ENCODE peak calls at places on chromosome 6, in six cellular contexts. U, K, H, F, E and B are unnamed samples.

GRCh38 chr6:149484733-149485700 is at the start of gene ZC3H12D:
- DNase-seq in H (peak; percentile 25), F (peak; percentile 68), U (peak; percentile 18), E (peak; percentile 80), K (peak; percentile 74), B (no peak)

GRCh38 chr6:83221886-83222479 is 28.8 kb downstream of the RWDD2A start:
- DNase-seq in U (peak; percentile 65), F (no peak), E (no peak), K (no peak), H (peak; percentile 20), B (no peak)

GRCh38 chr6:108896111-108896661 is 48.0 kb downstream of the ARMC2 start:
- DNase-seq in U (no peak), E (no peak), H (peak; percentile 94), F (no peak), K (no peak), B (no peak)

GRCh38 chr6:105431226-105431625 is 28.3 kb upstream of the PREP start:
- DNase-seq in H (no peak), K (no peak), F (no peak), U (peak; percentile 56), E (no peak), B (no peak)

GRCh38 chr6:166580076-166581050 is 6.1 kb downstream of the RAMACL start:
- DNase-seq in F (no peak), K (no peak), H (peak; percentile 39), U (no peak), E (no peak), B (no peak)

GRCh38 chr6:108714012-108714773 is 134.0 kb upstream of the ARMC2 start:
- DNase-seq in H (peak; percentile 57), F (peak; percentile 79), U (no peak), E (no peak), K (peak; percentile 55), B (no peak)

GRCh38 chr6:80769101-80769500 is 662.6 kb downstream of the BCKDHB start:
- DNase-seq in K (no peak), F (no peak), H (peak; percentile 60), E (no peak), U (no peak), B (no peak)

GRCh38 chr6:116542426-116542825 is 3.1 kb downstream of the TRAPPC3L start:
- DNase-seq in U (no peak), F (no peak), K (no peak), E (no peak), H (no peak), B (no peak)

GRCh38 chr6:70221025-70221714 is 81.7 kb downstream of the COL9A1 start:
- DNase-seq in E (no peak), K (no peak), F (no peak), U (peak; percentile 72), H (peak; percentile 3), B (no peak)

GRCh38 chr6:74253261-74253660 is 557.3 kb downstream of the CD109 start:
- DNase-seq in H (no peak), K (no peak), U (no peak), E (no peak), F (no peak), B (no peak)

GRCh38 chr6:137989696-137990095 is 117.5 kb downstream of the PERP start:
- DNase-seq in E (no peak), F (no peak), U (no peak), K (no peak), H (peak; percentile 22), B (no peak)

GRCh38 chr6:94052754-94053153 is 633.4 kb upstream of the EPHA7 start:
- DNase-seq in E (no peak), U (peak; percentile 43), F (no peak), H (no peak), K (no peak), B (no peak)

GRCh38 chr6:37170273-37171140 is 555 bp downstream of the PIM1 start:
- DNase-seq in U (peak; percentile 83), H (no peak), E (peak; percentile 57), K (peak; percentile 68), F (peak; percentile 88), B (peak; percentile 93)

GRCh38 chr6:106790146-106790770 is 160.9 kb downstream of the QRSL1 start:
- DNase-seq in K (no peak), U (no peak), E (no peak), F (no peak), H (no peak), B (no peak)

GRCh38 chr6:88246654-88247053 is 80.5 kb upstream of the CNR1 start:
- DNase-seq in U (no peak), F (no peak), H (no peak), E (no peak), K (no peak), B (no peak)

GRCh38 chr6:10778230-10778629 is 30.6 kb downstream of the TMEM14B start:
- DNase-seq in H (no peak), U (no peak), K (no peak), F (no peak), E (no peak), B (no peak)

GRCh38 chr6:97621111-97621510 is 338.1 kb upstream of the MMS22L start:
- DNase-seq in F (no peak), E (no peak), U (no peak), K (no peak), H (no peak), B (no peak)

GRCh38 chr6:149210376-149210775 is 107.1 kb upstream of the TAB2 start:
- DNase-seq in H (peak; percentile 72), F (no peak), K (no peak), E (no peak), U (no peak), B (no peak)

GRCh38 chr6:138654715-138655634 is 118.6 kb upstream of the CCDC28A start:
- DNase-seq in E (no peak), F (no peak), U (no peak), H (peak; percentile 57), K (no peak), B (no peak)

GRCh38 chr6:44269168-44269920 is 906 bp upstream of the TMEM151B start:
- DNase-seq in U (no peak), H (no peak), F (no peak), K (no peak), E (no peak), B (no peak)

GRCh38 chr6:84752118-84752850 is 12.1 kb downstream of the TBX18 start:
- DNase-seq in F (no peak), H (no peak), U (no peak), K (no peak), E (no peak), B (no peak)

GRCh38 chr6:90151827-90152449 is 144.7 kb downstream of the BACH2 start:
- DNase-seq in E (no peak), H (no peak), U (no peak), K (no peak), F (no peak), B (no peak)

GRCh38 chr6:28402197-28402596 is 2.6 kb upstream of the ZSCAN12 start:
- DNase-seq in H (no peak), E (no peak), K (no peak), F (no peak), U (no peak), B (no peak)

GRCh38 chr6:109687271-109687721 is 3.7 kb downstream of the AK9 start:
- DNase-seq in U (no peak), H (peak; percentile 94), K (no peak), F (no peak), E (no peak), B (no peak)

GRCh38 chr6:137767931-137768690 is 98.9 kb upstream of the TNFAIP3 start:
- DNase-seq in H (peak; percentile 44), U (no peak), F (no peak), E (no peak), K (no peak), B (no peak)

GRCh38 chr6:105810105-105810921 is 275.8 kb upstream of the PRDM1 start:
- DNase-seq in K (peak; percentile 57), E (no peak), H (peak; percentile 81), U (no peak), F (peak; percentile 74), B (no peak)

GRCh38 chr6:129481706-129482105 is 228.3 kb downstream of the ARHGAP18 start:
- DNase-seq in E (no peak), U (peak; percentile 22), H (no peak), K (no peak), F (no peak), B (no peak)

GRCh38 chr6:71621918-71622519 is 264.3 kb upstream of the RIMS1 start:
- DNase-seq in E (no peak), U (peak; percentile 19), F (no peak), K (no peak), H (no peak), B (no peak)

GRCh38 chr6:170295519-170296422 is 4.9 kb upstream of the DLL1 start:
- DNase-seq in E (no peak), H (no peak), U (peak; percentile 95), F (no peak), K (peak; percentile 45), B (no peak)

GRCh38 chr6:27785297-27785696 is 126.9 kb downstream of the OR2B2 start:
- DNase-seq in K (no peak), H (no peak), U (no peak), F (no peak), E (no peak), B (no peak)

GRCh38 chr6:50602191-50602810 is 111.0 kb upstream of the TFAP2D start:
- DNase-seq in H (peak; percentile 0), F (no peak), K (no peak), U (peak; percentile 43), E (no peak), B (no peak)

GRCh38 chr6:166485651-166486535 is 100.6 kb downstream of the RAMACL start:
- DNase-seq in H (no peak), E (no peak), K (peak; percentile 16), U (no peak), F (no peak), B (no peak)

GRCh38 chr6:35757461-35758123 is 18.8 kb upstream of the CLPSL2 start:
- DNase-seq in H (no peak), U (peak; percentile 80), K (no peak), E (no peak), F (no peak), B (peak; percentile 19)
- TF ChIP-seq CTCF in H (peak; percentile 37), U (peak; percentile 66), K (no peak), E (no peak), F (no peak), B (peak; percentile 67)

DNA sequence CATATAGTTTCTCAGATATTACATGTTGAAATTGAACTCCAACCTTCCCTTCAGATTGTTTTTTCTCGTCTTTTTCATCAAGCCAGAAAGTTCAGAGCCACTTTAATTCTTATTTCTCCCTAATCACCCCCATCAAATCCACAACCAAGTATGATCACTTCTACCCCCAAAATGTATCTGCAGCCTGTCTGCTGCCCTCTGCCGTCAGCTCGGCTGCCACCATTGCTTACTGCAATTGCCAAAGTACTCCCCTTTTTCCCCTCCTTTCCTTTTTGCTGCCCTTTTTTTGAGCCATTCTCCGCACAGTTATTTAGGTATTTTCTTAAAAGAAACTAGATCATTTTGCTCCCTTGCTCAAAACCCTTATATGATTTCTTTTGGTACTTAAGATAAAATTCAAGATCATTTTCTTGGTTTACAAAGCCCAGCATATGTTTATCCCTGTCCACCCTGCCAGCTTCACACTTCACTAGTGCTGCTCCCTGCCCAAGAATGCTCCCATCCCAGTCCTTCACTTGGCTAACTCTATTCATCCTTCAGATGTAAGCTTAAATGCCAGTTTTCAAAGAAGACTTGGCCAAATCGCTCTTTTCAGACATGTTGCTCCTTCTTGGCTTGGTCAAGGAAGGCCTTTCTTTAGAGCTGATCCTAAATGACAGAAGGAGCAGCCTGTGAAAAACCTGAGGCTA is 63.6 kb downstream of the SH3BGRL2 start:
- DNase-seq in F (no peak), K (no peak), U (peak; percentile 29), E (no peak), H (no peak), B (no peak)
- TF ChIP-seq CTCF in F (no peak), K (no peak), U (peak; percentile 61), E (no peak), H (peak; percentile 22), B (peak; percentile 30)

GRCh38 chr6:155380666-155381332 is 66.5 kb upstream of the TFB1M start:
- DNase-seq in E (no peak), F (no peak), U (no peak), H (no peak), K (no peak), B (no peak)
- TF ChIP-seq CTCF in E (no peak), F (no peak), U (no peak), H (no peak), K (no peak), B (no peak)

GRCh38 chr6:4396032-4396431 is 260.7 kb upstream of the ECI2 start:
- DNase-seq in F (no peak), K (no peak), U (no peak), H (no peak), E (no peak), B (no peak)
- TF ChIP-seq CTCF in F (no peak), K (no peak), U (no peak), H (peak; percentile 9), E (no peak), B (peak; percentile 44)